ENCODE peak calls at places on chromosomes 13 and 19, in seven cellular contexts. One of them, this sample, is unnamed. For H4K20me1, the result is how much of the 10 kb centered on the place peaks cover.

GRCh38 chr13:112376050-112376681 is at the start of gene SPACA7:
- DNase-seq in IMR-90: no peak
- DNase-seq in HCT116: no peak
- DNase-seq in mammary epithelial cell: no peak
- DNase-seq in H9: no peak
- DNase-seq in neural progenitor cell: no peak
- DNase-seq in PC-3: no peak
- DNase-seq in this sample: no peak

GRCh38 chr13:75583101-75583500 is 33.5 kb downstream of the UCHL3 start:
- DNase-seq in mammary epithelial cell: no peak
- DNase-seq in H9: no peak
- DNase-seq in HCT116: no peak
- DNase-seq in neural progenitor cell: no peak
- DNase-seq in PC-3: no peak
- DNase-seq in IMR-90: no peak
- DNase-seq in this sample: no peak

GRCh38 chr13:103031332-103031873 is 34.8 kb downstream of the SLC10A2 start:
- DNase-seq in HCT116: no peak
- DNase-seq in PC-3: no peak
- DNase-seq in IMR-90: no peak
- DNase-seq in mammary epithelial cell: peak
- DNase-seq in H9: no peak
- DNase-seq in neural progenitor cell: no peak
- DNase-seq in this sample: no peak

GRCh38 chr19:7998081-7998480 is 7.4 kb downstream of the ELAVL1 start:
- DNase-seq in mammary epithelial cell: no peak
- DNase-seq in H9: no peak
- DNase-seq in HCT116: no peak
- DNase-seq in IMR-90: peak
- DNase-seq in neural progenitor cell: no peak
- DNase-seq in PC-3: no peak
- DNase-seq in this sample: peak

GRCh38 chr13:46086421-46086922 is 18.4 kb downstream of the CPB2 start:
- DNase-seq in H9: no peak
- DNase-seq in HCT116: no peak
- DNase-seq in mammary epithelial cell: no peak
- DNase-seq in neural progenitor cell: no peak
- DNase-seq in PC-3: no peak
- DNase-seq in IMR-90: no peak
- DNase-seq in this sample: no peak

GRCh38 chr13:108948269-108948671 is 318.9 kb downstream of the MYO16 start:
- DNase-seq in HCT116: no peak
- DNase-seq in PC-3: peak
- DNase-seq in H9: no peak
- DNase-seq in IMR-90: no peak
- DNase-seq in mammary epithelial cell: no peak
- DNase-seq in neural progenitor cell: no peak
- DNase-seq in this sample: no peak

GRCh38 chr13:95050800-95051620 is 250.2 kb downstream of the ABCC4 start:
- DNase-seq in H9: no peak
- DNase-seq in IMR-90: no peak
- DNase-seq in HCT116: no peak
- DNase-seq in neural progenitor cell: no peak
- DNase-seq in PC-3: no peak
- DNase-seq in mammary epithelial cell: no peak
- DNase-seq in this sample: no peak

GRCh38 chr13:89857502-89857901 is 1490.0 kb upstream of the MIR17HG start:
- DNase-seq in H9: no peak
- DNase-seq in HCT116: no peak
- DNase-seq in mammary epithelial cell: no peak
- DNase-seq in PC-3: no peak
- DNase-seq in IMR-90: no peak
- DNase-seq in neural progenitor cell: no peak
- DNase-seq in this sample: no peak

GRCh38 chr19:17450264-17451075 is 2.0 kb upstream of the TMEM221 start:
- DNase-seq in HCT116: peak
- DNase-seq in PC-3: peak
- DNase-seq in H9: no peak
- DNase-seq in neural progenitor cell: no peak
- DNase-seq in mammary epithelial cell: peak
- DNase-seq in IMR-90: no peak
- DNase-seq in this sample: no peak

GRCh38 chr13:49560270-49561063 is 24.9 kb downstream of the RCBTB1 start:
- DNase-seq in mammary epithelial cell: peak
- DNase-seq in HCT116: no peak
- DNase-seq in PC-3: peak
- DNase-seq in IMR-90: peak
- DNase-seq in H9: no peak
- DNase-seq in neural progenitor cell: peak
- DNase-seq in this sample: peak

GRCh38 chr13:101514695-101515275 is 62.3 kb downstream of the ITGBL1 start:
- DNase-seq in mammary epithelial cell: peak
- DNase-seq in H9: no peak
- DNase-seq in neural progenitor cell: peak
- DNase-seq in IMR-90: peak
- DNase-seq in HCT116: peak
- DNase-seq in PC-3: peak
- DNase-seq in this sample: peak

GRCh38 chr19:50377517-50377916 is 1.3 kb downstream of the NR1H2 start:
- DNase-seq in mammary epithelial cell: no peak
- DNase-seq in neural progenitor cell: no peak
- DNase-seq in H9: no peak
- DNase-seq in HCT116: no peak
- DNase-seq in IMR-90: no peak
- DNase-seq in PC-3: no peak
- DNase-seq in this sample: no peak

GRCh38 chr19:35216833-35217707 is 11.5 kb downstream of the FAM187B start:
- DNase-seq in PC-3: peak
- DNase-seq in neural progenitor cell: no peak
- DNase-seq in IMR-90: no peak
- DNase-seq in HCT116: no peak
- DNase-seq in mammary epithelial cell: peak
- DNase-seq in H9: peak
- DNase-seq in this sample: no peak

GRCh38 chr19:39941615-39942507 is 7.4 kb upstream of the FCGBP start:
- DNase-seq in H9: no peak
- DNase-seq in PC-3: peak
- DNase-seq in neural progenitor cell: peak
- DNase-seq in IMR-90: peak
- DNase-seq in HCT116: no peak
- DNase-seq in mammary epithelial cell: peak
- DNase-seq in this sample: no peak

GRCh38 chr13:32142956-32143375 is 111.4 kb downstream of the FRY start:
- DNase-seq in IMR-90: peak
- DNase-seq in HCT116: no peak
- DNase-seq in H9: peak
- DNase-seq in mammary epithelial cell: peak
- DNase-seq in neural progenitor cell: peak
- DNase-seq in PC-3: no peak
- DNase-seq in this sample: peak

DNA sequence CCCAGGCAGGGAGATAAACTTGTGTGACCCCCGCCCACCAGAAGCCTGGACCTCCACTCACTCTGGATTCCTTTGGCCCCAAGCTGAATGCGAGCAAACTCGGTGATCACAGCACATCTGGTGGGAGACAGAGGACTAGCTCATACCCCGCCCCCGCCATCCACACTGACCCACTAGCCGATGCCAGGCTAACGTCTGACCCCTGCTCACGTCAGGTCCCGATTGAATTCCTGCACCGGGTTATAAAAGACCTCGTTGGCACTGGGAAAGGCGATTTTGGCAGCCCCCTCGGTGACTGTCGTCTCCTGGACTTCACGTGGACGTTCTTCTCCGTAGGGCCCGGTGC is 631 bp downstream of the TRMT1 start:
- DNase-seq in H9: peak
- DNase-seq in mammary epithelial cell: no peak
- DNase-seq in neural progenitor cell: peak
- DNase-seq in IMR-90: no peak
- DNase-seq in PC-3: no peak
- DNase-seq in HCT116: no peak
- DNase-seq in this sample: no peak
- H2AFZ ChIP-seq in H9: no peak
- H2AFZ ChIP-seq in mammary epithelial cell: peak
- H2AFZ ChIP-seq in neural progenitor cell: peak
- H2AFZ ChIP-seq in IMR-90: peak
- H2AFZ ChIP-seq in PC-3: peak
- H2AFZ ChIP-seq in HCT116: no peak
- H2AFZ ChIP-seq in this sample: no peak

GRCh38 chr13:113591750-113592149 is 7.2 kb downstream of the TFDP1 start:
- DNase-seq in mammary epithelial cell: no peak
- DNase-seq in PC-3: no peak
- DNase-seq in IMR-90: no peak
- DNase-seq in neural progenitor cell: no peak
- DNase-seq in H9: no peak
- DNase-seq in HCT116: no peak
- DNase-seq in this sample: no peak

GRCh38 chr13:113592571-113592970 is 8.0 kb downstream of the TFDP1 start:
- DNase-seq in neural progenitor cell: no peak
- DNase-seq in H9: peak
- DNase-seq in HCT116: no peak
- DNase-seq in PC-3: no peak
- DNase-seq in IMR-90: no peak
- DNase-seq in mammary epithelial cell: no peak
- DNase-seq in this sample: no peak

GRCh38 chr13:113588394-113589111 is 4.0 kb downstream of the TFDP1 start:
- DNase-seq in HCT116: no peak
- DNase-seq in neural progenitor cell: no peak
- DNase-seq in H9: no peak
- DNase-seq in IMR-90: no peak
- DNase-seq in mammary epithelial cell: no peak
- DNase-seq in PC-3: no peak
- DNase-seq in this sample: no peak

GRCh38 chr13:113589251-113589960 is 4.9 kb downstream of the TFDP1 start:
- DNase-seq in H9: no peak
- DNase-seq in mammary epithelial cell: no peak
- DNase-seq in neural progenitor cell: no peak
- DNase-seq in IMR-90: no peak
- DNase-seq in PC-3: no peak
- DNase-seq in HCT116: no peak
- DNase-seq in this sample: no peak

DNA sequence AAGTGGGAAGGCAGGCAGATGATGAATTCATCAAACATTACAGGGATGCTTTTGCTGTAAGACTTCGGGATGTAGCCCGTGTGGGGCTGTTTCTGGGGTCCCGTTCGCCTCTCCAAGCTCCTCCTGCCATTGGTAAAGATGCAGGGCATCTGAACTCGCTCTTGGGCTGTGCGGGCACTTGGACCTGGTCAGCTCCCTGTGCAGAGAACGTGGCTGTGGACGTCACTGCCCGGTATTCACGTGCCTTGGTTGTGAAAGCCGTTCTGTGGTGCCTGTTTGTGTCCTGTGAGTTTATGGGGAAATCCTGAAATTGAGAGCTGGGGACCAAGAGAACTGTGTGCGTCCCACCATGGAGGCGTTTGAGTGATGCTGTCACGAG is 5.4 kb downstream of the TFDP1 start:
- DNase-seq in neural progenitor cell: no peak
- DNase-seq in H9: no peak
- DNase-seq in mammary epithelial cell: no peak
- DNase-seq in HCT116: no peak
- DNase-seq in IMR-90: no peak
- DNase-seq in PC-3: no peak
- DNase-seq in this sample: no peak
- H4K20me1 ChIP-seq in neural progenitor cell: half or more
- H4K20me1 ChIP-seq in H9: under half
- H4K20me1 ChIP-seq in mammary epithelial cell: under half
- H4K20me1 ChIP-seq in HCT116: under half
- H4K20me1 ChIP-seq in IMR-90: half or more
- H4K20me1 ChIP-seq in PC-3: under half
- H4K20me1 ChIP-seq in this sample: under half

DNA sequence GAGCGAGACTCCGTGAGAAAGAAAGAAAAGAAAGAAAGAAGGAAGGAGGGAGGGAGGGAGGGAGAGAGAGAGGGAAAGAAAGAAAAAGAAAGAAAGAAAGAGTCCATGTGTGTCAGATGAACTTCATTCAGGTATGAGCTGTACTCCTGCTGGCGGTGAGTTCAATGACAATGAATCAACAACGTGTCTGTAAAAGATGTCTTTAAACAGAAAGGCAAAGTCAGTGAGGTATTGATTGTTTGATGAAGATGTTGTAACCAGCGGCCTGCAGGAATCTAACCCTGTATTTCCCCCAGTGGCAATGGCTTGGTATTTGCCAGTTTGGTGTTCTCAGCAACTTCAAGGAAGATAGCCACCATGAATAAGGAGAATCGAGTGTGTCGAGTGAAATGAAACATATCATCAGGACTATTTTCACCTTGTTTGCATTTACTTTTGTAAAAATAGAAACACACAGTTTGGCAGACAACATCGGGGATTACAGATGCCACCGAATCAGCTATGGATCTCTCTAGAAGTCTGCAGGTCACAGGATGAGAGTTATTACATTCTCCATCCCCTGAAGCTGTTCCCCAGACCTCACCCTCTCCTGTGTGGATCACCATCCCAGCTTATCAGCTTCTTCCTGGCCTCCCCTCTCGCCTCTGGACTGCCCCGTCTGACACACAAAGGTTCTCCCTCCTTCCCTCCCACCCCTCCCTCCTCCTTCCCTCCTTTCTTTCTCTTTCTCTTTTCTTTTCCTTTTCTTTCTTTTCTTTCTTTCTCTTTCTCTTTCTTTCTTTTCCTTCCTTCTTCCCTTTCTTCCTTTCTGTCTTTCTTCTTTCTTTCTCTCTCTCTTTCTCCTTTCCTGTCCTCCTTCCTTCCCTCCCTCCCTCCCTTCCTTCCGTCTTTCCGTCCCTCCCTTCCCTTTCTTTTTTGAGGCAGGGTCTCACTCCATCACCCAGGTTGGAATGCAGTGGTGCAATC is 8.2 kb upstream of the SBK3 start:
- DNase-seq in HCT116: no peak
- DNase-seq in PC-3: peak
- DNase-seq in mammary epithelial cell: peak
- DNase-seq in neural progenitor cell: no peak
- DNase-seq in IMR-90: no peak
- DNase-seq in H9: no peak
- DNase-seq in this sample: peak
- H2AFZ ChIP-seq in HCT116: no peak
- H2AFZ ChIP-seq in PC-3: peak
- H2AFZ ChIP-seq in mammary epithelial cell: peak
- H2AFZ ChIP-seq in neural progenitor cell: no peak
- H2AFZ ChIP-seq in IMR-90: peak
- H2AFZ ChIP-seq in H9: peak
- H2AFZ ChIP-seq in this sample: peak

DNA sequence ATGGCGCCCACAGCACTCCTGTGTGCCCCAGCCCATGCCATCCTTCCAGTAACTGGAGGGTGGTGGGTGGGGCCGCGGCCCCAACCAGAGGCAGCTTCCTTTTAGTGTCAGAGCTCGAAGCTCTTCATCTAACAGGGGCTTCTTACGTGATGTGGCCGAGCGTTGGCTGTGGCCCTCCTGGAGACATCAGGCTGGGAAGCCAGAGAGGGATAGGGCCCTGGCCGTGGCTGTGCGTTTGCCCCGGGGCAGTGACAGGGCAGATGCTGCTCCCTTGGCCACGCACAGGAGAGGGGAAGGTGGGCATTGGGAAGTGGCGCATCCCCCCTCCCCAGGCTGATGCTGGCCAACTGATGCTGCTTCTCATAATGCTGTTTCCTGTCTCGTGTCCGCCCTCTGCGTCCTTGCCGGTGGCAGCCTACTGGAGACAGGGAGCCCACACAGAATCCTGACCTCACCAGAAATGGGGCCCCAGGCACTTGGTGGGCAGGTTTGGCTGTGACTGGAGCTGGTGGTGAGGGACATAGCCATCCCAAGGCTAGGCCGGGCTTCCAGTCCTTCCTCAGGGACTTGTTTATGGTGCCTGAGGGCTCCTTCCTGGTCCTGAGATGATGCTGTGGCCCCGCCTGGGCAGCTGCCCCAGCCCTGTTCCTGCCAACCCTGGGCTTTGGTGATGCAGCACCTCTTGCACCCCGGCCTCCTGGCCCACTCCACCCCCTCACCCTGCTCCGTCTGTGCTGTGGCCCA is 34.3 kb downstream of the ATP4B start:
- DNase-seq in HCT116: no peak
- DNase-seq in mammary epithelial cell: no peak
- DNase-seq in neural progenitor cell: no peak
- DNase-seq in IMR-90: no peak
- DNase-seq in PC-3: no peak
- DNase-seq in H9: no peak
- DNase-seq in this sample: no peak
- H4K20me1 ChIP-seq in HCT116: under half
- H4K20me1 ChIP-seq in mammary epithelial cell: under half
- H4K20me1 ChIP-seq in neural progenitor cell: under half
- H4K20me1 ChIP-seq in IMR-90: half or more
- H4K20me1 ChIP-seq in PC-3: under half
- H4K20me1 ChIP-seq in H9: under half
- H4K20me1 ChIP-seq in this sample: under half